ENCODE peak calls at places on chromosome 2, in eight cellular contexts. I is Karpas-422; K is CD8-positive, alpha-beta memory T cell; R is IMR-90; T is A549; Q is neural progenitor cell; B is aorta; G is endodermal cell. C is an unnamed sample.

GRCh38 chr2:238170386-238171071 is 11.8 kb downstream of the ERFE start:
- DNase-seq in I (no peak), K (no peak), R (no peak), T (no peak), Q (no peak), B (peak; percentile 80), G (no peak), C (no peak)

GRCh38 chr2:212379103-212379502 is 159.5 kb downstream of the ERBB4 start:
- DNase-seq in I (no peak), K (no peak), R (no peak), T (no peak), Q (no peak), B (no peak), G (no peak), C (no peak)

GRCh38 chr2:200627110-200627770 is 41.4 kb downstream of the AOX1 start:
- DNase-seq in I (no peak), K (no peak), R (no peak), T (no peak), Q (no peak), B (no peak), G (no peak), C (no peak)

GRCh38 chr2:213152888-213153287 is 1.5 kb upstream of the IKZF2 start:
- DNase-seq in I (no peak), K (no peak), R (no peak), T (no peak), Q (no peak), B (no peak), G (no peak), C (no peak)

GRCh38 chr2:165698621-165698946 is 95.5 kb downstream of the GALNT3 start:
- DNase-seq in I (peak; percentile 86), K (no peak), R (peak; percentile 43), T (peak; percentile 52), Q (peak; percentile 62), B (no peak), G (peak; percentile 74), C (peak; percentile 53)

GRCh38 chr2:216507220-216508143 is 8.8 kb downstream of the RPL37A start:
- DNase-seq in I (no peak), K (no peak), R (no peak), T (no peak), Q (no peak), B (no peak), G (no peak), C (no peak)

GRCh38 chr2:134206573-134206972 is 47.3 kb upstream of the MGAT5 start:
- DNase-seq in I (no peak), K (no peak), R (peak; percentile 66), T (no peak), Q (no peak), B (no peak), G (no peak), C (no peak)

GRCh38 chr2:127891806-127892205 is 6.0 kb upstream of the AMMECR1L start:
- DNase-seq in I (no peak), K (no peak), R (no peak), T (no peak), Q (no peak), B (no peak), G (peak; percentile 67), C (no peak)

GRCh38 chr2:39620067-39620466 is 45.6 kb upstream of the TMEM178A start:
- DNase-seq in I (no peak), K (no peak), R (peak; percentile 84), T (peak; percentile 9), Q (no peak), B (no peak), G (no peak), C (peak; percentile 72)

GRCh38 chr2:119241205-119241532 is 17.5 kb downstream of the STEAP3 start:
- DNase-seq in I (no peak), K (no peak), R (no peak), T (no peak), Q (no peak), B (no peak), G (no peak), C (no peak)

GRCh38 chr2:119243621-119244020 is 20.0 kb downstream of the STEAP3 start:
- DNase-seq in I (no peak), K (no peak), R (no peak), T (no peak), Q (no peak), B (peak; percentile 61), G (no peak), C (no peak)

GRCh38 chr2:119242276-119243119 is 18.9 kb downstream of the STEAP3 start:
- DNase-seq in I (no peak), K (no peak), R (no peak), T (no peak), Q (no peak), B (no peak), G (no peak), C (no peak)

GRCh38 chr2:119236796-119237195 is 13.2 kb downstream of the STEAP3 start:
- DNase-seq in I (no peak), K (no peak), R (no peak), T (no peak), Q (no peak), B (no peak), G (no peak), C (no peak)

GRCh38 chr2:119240311-119241204 is 16.9 kb downstream of the STEAP3 start:
- DNase-seq in I (no peak), K (no peak), R (peak; percentile 83), T (peak; percentile 43), Q (peak; percentile 37), B (no peak), G (peak; percentile 75), C (peak; percentile 62)
- H3K27ac ChIP-seq in I (no peak overlapping the region), K (no peak overlapping the region), R (peak overlapping the region; percentile 59), T (peak overlapping the region; percentile 78), Q (no peak overlapping the region), B (no peak overlapping the region), G (no peak overlapping the region), C (peak overlapping the region; percentile 89)

GRCh38 chr2:43099797-43100196 is 126.6 kb downstream of the ZFP36L2 start:
- DNase-seq in I (no peak), K (no peak), R (no peak), T (no peak), Q (no peak), B (no peak), G (no peak), C (no peak)
- H3K27ac ChIP-seq in I (no peak overlapping the region), K (no peak overlapping the region), R (no peak overlapping the region), T (no peak overlapping the region), Q (no peak overlapping the region), B (no peak overlapping the region), G (no peak overlapping the region), C (no peak overlapping the region)

DNA sequence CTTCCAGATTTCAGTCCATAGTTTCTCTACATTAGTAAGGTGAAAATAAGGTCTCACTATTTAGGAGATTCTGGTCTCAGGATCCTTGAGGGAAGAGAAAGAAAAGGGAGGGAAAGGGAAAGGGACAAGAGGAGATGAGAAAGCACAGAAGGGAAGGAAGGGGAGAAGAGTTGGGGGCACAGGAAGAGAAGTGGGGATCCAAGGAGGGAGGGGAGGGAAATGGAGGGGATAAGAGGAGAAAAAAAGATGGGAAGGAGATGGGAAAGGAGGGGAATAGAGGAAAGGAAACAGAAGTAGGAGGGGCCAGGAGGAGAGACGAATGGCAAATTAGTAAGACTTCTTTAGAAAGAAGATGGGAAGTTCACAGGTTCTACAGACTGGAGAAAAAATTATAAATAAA is 39.2 kb upstream of the SPTBN1 start:
- DNase-seq in I (no peak), K (no peak), R (no peak), T (no peak), Q (no peak), B (no peak), G (no peak), C (no peak)
- H3K27ac ChIP-seq in I (no peak overlapping the region), K (no peak overlapping the region), R (no peak overlapping the region), T (no peak overlapping the region), Q (no peak overlapping the region), B (no peak overlapping the region), G (no peak overlapping the region), C (no peak overlapping the region)

DNA sequence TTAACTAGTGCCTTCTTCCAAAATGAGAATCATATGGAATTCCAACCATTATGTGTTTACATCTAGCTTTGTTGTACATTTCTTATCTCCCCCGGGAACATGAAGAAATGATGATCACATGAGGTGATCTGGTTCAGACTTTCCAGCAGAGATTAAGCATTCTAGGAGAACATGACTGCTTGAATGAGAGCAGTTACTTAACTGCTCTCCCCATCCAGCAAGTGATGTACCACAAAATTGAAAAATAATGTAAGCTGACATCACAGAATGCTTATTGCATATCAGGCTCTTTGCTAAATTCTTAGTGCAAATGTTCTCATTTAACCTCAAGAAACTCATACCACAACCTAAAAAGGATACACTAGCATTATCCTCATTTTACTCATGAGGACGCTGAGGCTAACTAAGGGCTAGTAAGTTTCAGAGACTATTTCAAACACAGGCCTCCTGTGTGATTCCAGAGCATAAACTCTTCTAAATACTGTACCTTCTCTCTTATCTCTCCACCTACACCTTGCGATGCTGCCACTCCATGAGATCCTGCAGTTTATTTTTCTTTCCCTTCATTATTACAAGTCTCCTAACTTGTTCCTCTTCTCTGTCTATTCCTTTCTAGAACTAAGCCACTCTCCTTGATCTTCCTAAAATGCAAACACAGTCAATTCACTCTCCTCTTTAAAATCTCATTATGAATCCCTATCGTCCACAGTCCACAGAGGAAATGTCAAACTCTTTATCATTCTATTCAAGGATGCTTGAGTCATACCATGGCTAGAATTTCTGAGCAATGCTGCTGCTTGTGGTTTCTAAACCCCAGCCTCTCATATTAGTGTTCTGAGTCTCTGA is 1224.8 kb upstream of the ZEB2 start:
- DNase-seq in I (no peak), K (no peak), R (peak; percentile 95), T (peak; percentile 5), Q (no peak), B (no peak), G (no peak), C (no peak)
- H3K27ac ChIP-seq in I (peak overlapping the region; percentile 10), K (no peak overlapping the region), R (no peak overlapping the region), T (no peak overlapping the region), Q (no peak overlapping the region), B (no peak overlapping the region), G (no peak overlapping the region), C (no peak overlapping the region)

GRCh38 chr2:141714486-141714885 is 416.3 kb downstream of the LRP1B start:
- DNase-seq in I (no peak), K (no peak), R (no peak), T (no peak), Q (no peak), B (no peak), G (no peak), C (no peak)

GRCh38 chr2:141711627-141712026 is 419.2 kb downstream of the LRP1B start:
- DNase-seq in I (no peak), K (no peak), R (no peak), T (no peak), Q (no peak), B (no peak), G (no peak), C (no peak)

GRCh38 chr2:141707486-141707885 is 423.3 kb downstream of the LRP1B start:
- DNase-seq in I (no peak), K (no peak), R (no peak), T (no peak), Q (no peak), B (no peak), G (no peak), C (no peak)

GRCh38 chr2:141710589-141711239 is 420.1 kb downstream of the LRP1B start:
- DNase-seq in I (no peak), K (no peak), R (no peak), T (no peak), Q (no peak), B (no peak), G (no peak), C (no peak)

DNA sequence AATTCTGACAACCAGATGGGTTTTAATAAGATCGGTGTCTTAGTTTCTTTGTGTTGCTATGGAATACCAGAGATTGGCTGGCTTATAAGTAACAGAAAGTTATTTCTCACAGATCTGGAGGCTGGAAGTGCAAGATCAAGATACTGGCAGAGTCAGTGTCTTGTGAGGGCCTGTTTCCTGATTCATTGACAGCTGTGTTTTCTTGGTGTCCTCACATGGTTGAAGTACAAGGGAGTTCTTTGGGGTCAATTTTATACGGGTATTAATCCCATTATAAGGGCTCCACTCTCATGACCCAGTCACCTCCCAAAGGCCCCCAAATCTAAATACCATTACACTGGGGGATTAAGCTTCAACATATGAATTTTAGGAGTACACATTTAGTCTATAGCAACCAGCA is 421.1 kb downstream of the LRP1B start:
- DNase-seq in I (no peak), K (no peak), R (no peak), T (no peak), Q (no peak), B (no peak), G (no peak), C (no peak)
- H3K27ac ChIP-seq in I (no peak overlapping the region), K (no peak overlapping the region), R (no peak overlapping the region), T (no peak overlapping the region), Q (no peak overlapping the region), B (no peak overlapping the region), G (no peak overlapping the region), C (no peak overlapping the region)